ENCODE peak calls at places on chromosomes 7 and 10, in nine cellular contexts. R is NCI-H69, I is posterior vena cava, M is gastrocnemius medialis, C is MV-4-11, F is GM03348, N is mucosa of gallbladder, K is GM04504, A is AG04450. U is an unnamed sample.

GRCh38 chr7:105046414-105046813 is 32.4 kb downstream of the KMT2E start:
- DNase-seq in R (no peak), I (no peak), M (no peak), C (no peak), F (peak), N (no peak), K (peak), A (peak), U (peak)

GRCh38 chr10:71028066-71028465 is 139.7 kb upstream of the PCBD1 start:
- DNase-seq in R (no peak), I (peak), M (no peak), C (no peak), F (no peak), N (no peak), K (no peak), A (no peak), U (no peak)

GRCh38 chr10:132397036-132397541 is at the start of gene PWWP2B:
- DNase-seq in R (peak), I (no peak), M (no peak), C (no peak), F (peak), N (no peak), K (no peak), A (no peak), U (peak)

GRCh38 chr7:43076189-43076605 is 36.2 kb upstream of the HECW1 start:
- DNase-seq in R (no peak), I (no peak), M (no peak), C (peak), F (no peak), N (no peak), K (peak), A (no peak), U (no peak)

GRCh38 chr7:151623766-151624165 is 104.1 kb upstream of the RHEB start:
- DNase-seq in R (peak), I (no peak), M (no peak), C (no peak), F (peak), N (no peak), K (no peak), A (no peak), U (no peak)

GRCh38 chr10:1829712-1830111 is 92.4 kb upstream of the ADARB2 start:
- DNase-seq in R (no peak), I (no peak), M (no peak), C (no peak), F (no peak), N (no peak), K (no peak), A (no peak), U (no peak)

GRCh38 chr10:102384053-102384452 is 11.5 kb upstream of the NFKB2 start:
- DNase-seq in R (peak), I (peak), M (no peak), C (no peak), F (no peak), N (no peak), K (no peak), A (no peak), U (no peak)

GRCh38 chr7:132435016-132435990 is 141.0 kb downstream of the PLXNA4 start:
- DNase-seq in R (peak), I (peak), M (no peak), C (no peak), F (no peak), N (no peak), K (no peak), A (no peak), U (no peak)

GRCh38 chr7:30117886-30118285 is 16.9 kb upstream of the MTURN start:
- DNase-seq in R (peak), I (no peak), M (no peak), C (no peak), F (peak), N (no peak), K (no peak), A (no peak), U (no peak)

GRCh38 chr10:28211759-28212158 is 91.1 kb downstream of the MPP7 start:
- DNase-seq in R (no peak), I (no peak), M (no peak), C (no peak), F (no peak), N (no peak), K (no peak), A (no peak), U (no peak)

GRCh38 chr10:77413231-77413630 is 224.4 kb downstream of the KCNMA1 start:
- DNase-seq in R (no peak), I (no peak), M (no peak), C (no peak), F (no peak), N (no peak), K (no peak), A (no peak), U (no peak)

GRCh38 chr7:2480071-2480410 is 3.8 kb upstream of the GRIFIN start:
- DNase-seq in R (no peak), I (no peak), M (no peak), C (no peak), F (no peak), N (no peak), K (no peak), A (no peak), U (no peak)

GRCh38 chr10:75143353-75143752 is 31.9 kb downstream of the SAMD8 start:
- DNase-seq in R (no peak), I (no peak), M (no peak), C (no peak), F (peak), N (no peak), K (no peak), A (no peak), U (peak)

GRCh38 chr10:79084012-79084971 is 15.5 kb downstream of the ZMIZ1 start:
- DNase-seq in R (peak), I (peak), M (peak), C (peak), F (peak), N (peak), K (peak), A (no peak), U (peak)

GRCh38 chr7:68058014-68058413 is 1061.4 kb downstream of the TYW1 start:
- DNase-seq in R (no peak), I (no peak), M (no peak), C (no peak), F (no peak), N (no peak), K (no peak), A (no peak), U (no peak)

GRCh38 chr10:44973323-44974081 is 5.1 kb downstream of the DEPP1 start:
- DNase-seq in R (peak), I (peak), M (peak), C (peak), F (no peak), N (no peak), K (no peak), A (no peak), U (no peak)

GRCh38 chr7:46990761-46991160 is 591.1 kb downstream of the TNS3 start:
- DNase-seq in R (no peak), I (no peak), M (no peak), C (no peak), F (peak), N (no peak), K (no peak), A (no peak), U (no peak)

GRCh38 chr7:29565982-29566746 is 2.5 kb downstream of the PRR15 start:
- DNase-seq in R (peak), I (peak), M (no peak), C (no peak), F (peak), N (no peak), K (no peak), A (no peak), U (peak)

GRCh38 chr7:151834281-151835035 is 42.5 kb downstream of the PRKAG2 start:
- DNase-seq in R (no peak), I (peak), M (no peak), C (no peak), F (no peak), N (no peak), K (no peak), A (no peak), U (no peak)

GRCh38 chr7:120876922-120877321 is 19.0 kb upstream of the TSPAN12 start:
- DNase-seq in R (no peak), I (no peak), M (no peak), C (no peak), F (no peak), N (no peak), K (no peak), A (no peak), U (no peak)

GRCh38 chr7:101018271-101019167 is 1.4 kb upstream of the MUC17 start:
- DNase-seq in R (no peak), I (no peak), M (no peak), C (no peak), F (no peak), N (no peak), K (no peak), A (no peak), U (peak)

GRCh38 chr10:1374501-1374900 is 318.3 kb downstream of the WDR37 start:
- DNase-seq in R (no peak), I (no peak), M (no peak), C (no peak), F (no peak), N (peak), K (no peak), A (no peak), U (no peak)

GRCh38 chr7:82319674-82320118 is 123.9 kb downstream of the CACNA2D1 start:
- DNase-seq in R (peak), I (peak), M (peak), C (no peak), F (peak), N (peak), K (peak), A (peak), U (peak)

GRCh38 chr7:133668296-133669060 is 415.6 kb downstream of the EXOC4 start:
- DNase-seq in R (peak), I (no peak), M (no peak), C (no peak), F (no peak), N (no peak), K (no peak), A (no peak), U (peak)

GRCh38 chr10:122557516-122557915 is 3.0 kb upstream of the DMBT1 start:
- DNase-seq in R (no peak), I (no peak), M (no peak), C (no peak), F (no peak), N (no peak), K (no peak), A (no peak), U (no peak)

GRCh38 chr7:139360210-139360947 is 685 bp downstream of the LUC7L2 start:
- DNase-seq in R (peak), I (peak), M (peak), C (peak), F (peak), N (peak), K (peak), A (peak), U (peak)

GRCh38 chr7:79236352-79237028 is 217.0 kb downstream of the MAGI2 start:
- DNase-seq in R (no peak), I (no peak), M (no peak), C (no peak), F (no peak), N (no peak), K (no peak), A (no peak), U (no peak)

GRCh38 chr7:148540041-148540738 is 50.4 kb upstream of the C7orf33 start:
- DNase-seq in R (no peak), I (peak), M (no peak), C (no peak), F (peak), N (no peak), K (peak), A (no peak), U (peak)

GRCh38 chr10:76879116-76879706 is 758.4 kb downstream of the KCNMA1 start:
- DNase-seq in R (peak), I (no peak), M (no peak), C (no peak), F (no peak), N (no peak), K (no peak), A (no peak), U (no peak)

GRCh38 chr10:99775850-99776249 is 6.6 kb upstream of the ABCC2 start:
- DNase-seq in R (no peak), I (no peak), M (no peak), C (peak), F (peak), N (no peak), K (peak), A (peak), U (peak)

GRCh38 chr10:52469970-52470705 is 156.1 kb downstream of the DKK1 start:
- DNase-seq in R (no peak), I (no peak), M (no peak), C (no peak), F (no peak), N (no peak), K (no peak), A (no peak), U (no peak)

GRCh38 chr7:100547872-100548271 is 8.9 kb downstream of the AGFG2 start:
- DNase-seq in R (peak), I (no peak), M (no peak), C (peak), F (no peak), N (peak), K (no peak), A (no peak), U (no peak)